ENCODE peak calls at places on chromosomes 13 and 19, in seven cellular contexts. O is NCI-H1417; J is EH; D is HT1080; F is body of pancreas; P is germinal center; Z is activated CD4-positive, alpha-beta T cell treated with anti-CD3 and anti-CD28 coated beads, Interleukin-2, amount 50 U/mL, for 24 hours. A is an unnamed sample.
A peak's percentile ranks its signal among the peaks of the same experiment; 100 is the strongest.

GRCh38 chr13:24500977-24501376 is 11.6 kb downstream of the PARP4 start:
- DNase-seq in D (peak; percentile 13), O (no peak), Z (no peak), F (no peak), P (no peak), J (peak; percentile 72), A (no peak)

GRCh38 chr19:39155114-39155700 is 29.6 kb downstream of the PAK4 start:
- DNase-seq in F (no peak), J (no peak), Z (no peak), O (no peak), P (no peak), D (no peak), A (no peak)

GRCh38 chr13:44393391-44393790 is 19.8 kb downstream of the SERP2 start:
- DNase-seq in D (no peak), J (no peak), Z (no peak), O (no peak), P (no peak), F (peak; percentile 52), A (no peak)

GRCh38 chr19:53553159-53553558 is 15.2 kb downstream of the ZNF331 start:
- DNase-seq in O (no peak), P (no peak), D (no peak), Z (no peak), F (no peak), J (no peak), A (no peak)

GRCh38 chr13:21668665-21669599 is 1.9 kb upstream of the FGF9 start:
- DNase-seq in O (peak; percentile 58), P (peak; percentile 41), Z (no peak), F (peak; percentile 25), J (peak; percentile 34), D (no peak), A (no peak)

GRCh38 chr19:54041969-54042606 is 21.6 kb downstream of the VSTM1 start:
- DNase-seq in O (no peak), P (no peak), D (peak; percentile 28), F (no peak), Z (no peak), J (no peak), A (no peak)

GRCh38 chr19:46958542-46958941 is 61.1 kb upstream of the NPAS1 start:
- DNase-seq in P (no peak), F (no peak), O (no peak), Z (no peak), J (peak; percentile 88), D (no peak), A (no peak)

GRCh38 chr19:328025-328505 is 16.5 kb downstream of the MIER2 start:
- DNase-seq in F (no peak), Z (no peak), D (no peak), J (no peak), O (no peak), P (no peak), A (no peak)

GRCh38 chr19:50465000-50465399 is 11.3 kb upstream of the EMC10 start:
- DNase-seq in J (no peak), P (no peak), Z (no peak), O (no peak), F (no peak), D (no peak), A (no peak)

GRCh38 chr13:30898721-30899188 is 7.3 kb upstream of the MEDAG start:
- DNase-seq in F (no peak), J (peak; percentile 96), Z (no peak), O (no peak), P (no peak), D (peak; percentile 84), A (peak; percentile 17)

GRCh38 chr19:771332-771785 is 20.4 kb downstream of the MISP start:
- DNase-seq in D (peak; percentile 42), F (no peak), O (no peak), Z (no peak), J (peak; percentile 64), P (peak; percentile 53), A (no peak)

GRCh38 chr19:36436531-36436930 is 18.1 kb upstream of the ZFP82 start:
- DNase-seq in Z (no peak), F (no peak), O (no peak), P (peak; percentile 51), D (no peak), J (no peak), A (no peak)

GRCh38 chr19:9296336-9296735 is 13.3 kb downstream of the ZNF699 start:
- DNase-seq in J (peak; percentile 8), O (no peak), D (no peak), Z (no peak), P (no peak), F (no peak), A (no peak)

GRCh38 chr13:96651598-96651997 is 342.7 kb downstream of the OXGR1 start:
- DNase-seq in D (no peak), J (no peak), Z (no peak), F (no peak), O (no peak), P (no peak), A (no peak)

GRCh38 chr19:23957660-23958281 is 43.1 kb downstream of the ZNF726 start:
- DNase-seq in J (peak; percentile 86), Z (no peak), D (peak; percentile 74), F (no peak), O (no peak), P (no peak), A (no peak)

GRCh38 chr19:45016388-45017314 is 15.4 kb downstream of the RELB start:
- DNase-seq in F (peak; percentile 66), Z (peak; percentile 24), O (peak; percentile 58), P (peak; percentile 81), D (peak; percentile 82), J (peak; percentile 87), A (peak; percentile 51)

GRCh38 chr19:58357798-58358145 is 4.5 kb upstream of the A1BG start:
- DNase-seq in Z (no peak), J (no peak), F (no peak), O (no peak), P (no peak), D (no peak), A (no peak)

GRCh38 chr19:52226652-52227051 is 36.8 kb downstream of the PPP2R1A start:
- DNase-seq in D (no peak), Z (no peak), O (no peak), P (no peak), J (no peak), F (no peak), A (peak; percentile 24)

GRCh38 chr19:47520839-47521238 is 6.0 kb upstream of the NAPA start:
- DNase-seq in D (no peak), Z (no peak), O (no peak), P (no peak), F (no peak), J (no peak), A (no peak)

GRCh38 chr19:51181913-51182419 is 39.9 kb downstream of the SIGLEC7 start:
- DNase-seq in J (no peak), P (no peak), O (no peak), Z (no peak), D (peak; percentile 48), F (no peak), A (peak; percentile 25)

GRCh38 chr19:51091126-51091525 is 8.4 kb upstream of the KLK14 start:
- DNase-seq in Z (no peak), F (no peak), O (no peak), D (no peak), J (no peak), P (no peak), A (no peak)

GRCh38 chr13:94494021-94494420 is 14.5 kb upstream of the DCT start:
- DNase-seq in F (no peak), D (no peak), O (no peak), P (no peak), Z (no peak), J (no peak), A (no peak)

GRCh38 chr19:48962029-48962848 is 2.9 kb upstream of the FTL start:
- DNase-seq in O (no peak), Z (no peak), F (peak; percentile 51), D (peak; percentile 72), P (peak; percentile 75), J (peak; percentile 54), A (no peak)

GRCh38 chr13:109224033-109224432 is 562.4 kb downstream of the IRS2 start:
- DNase-seq in J (no peak), O (no peak), F (no peak), P (no peak), Z (no peak), D (no peak), A (no peak)

GRCh38 chr19:21022996-21023395 is 2.5 kb downstream of the ZNF430 start:
- DNase-seq in P (no peak), J (peak; percentile 37), Z (no peak), O (no peak), F (no peak), D (no peak), A (no peak)

GRCh38 chr13:30371649-30372265 is 50.5 kb upstream of the UBE2L5 start:
- DNase-seq in P (peak; percentile 84), O (peak; percentile 70), Z (no peak), D (peak; percentile 62), F (peak; percentile 61), J (peak; percentile 68), A (no peak)

GRCh38 chr13:44259045-44260042 is 114.3 kb upstream of the SERP2 start:
- DNase-seq in J (peak; percentile 53), Z (peak; percentile 41), F (peak; percentile 54), D (peak; percentile 87), O (no peak), P (peak; percentile 78), A (peak; percentile 26)

GRCh38 chr13:34816543-34816942 is 125.5 kb upstream of the NBEA start:
- DNase-seq in Z (no peak), F (no peak), J (peak; percentile 66), O (no peak), D (no peak), P (no peak), A (no peak)

GRCh38 chr13:82713681-82714405 is 1168.4 kb downstream of the SLITRK1 start:
- DNase-seq in J (peak; percentile 79), P (no peak), O (no peak), D (peak; percentile 43), F (no peak), Z (no peak), A (no peak)

GRCh38 chr13:45500492-45501174 is 35.9 kb downstream of the COG3 start:
- DNase-seq in O (no peak), Z (no peak), F (no peak), J (peak; percentile 91), D (peak; percentile 99), P (no peak), A (no peak)

GRCh38 chr13:104592545-104593250 is 1526.5 kb upstream of the SLC10A2 start:
- DNase-seq in J (no peak), F (no peak), D (no peak), Z (no peak), P (no peak), O (no peak), A (no peak)

GRCh38 chr13:50594276-50594970 is 249.1 kb downstream of the DLEU7 start:
- DNase-seq in D (no peak), O (peak; percentile 61), F (no peak), P (peak; percentile 55), J (no peak), Z (no peak), A (peak; percentile 14)

GRCh38 chr13:24261566-24261965 is 47.8 kb upstream of the C1QTNF9 start:
- DNase-seq in P (no peak), D (no peak), J (no peak), Z (no peak), F (no peak), O (no peak), A (no peak)

GRCh38 chr13:42991892-42992584 is at the start of gene EPSTI1:
- DNase-seq in O (peak; percentile 22), J (peak; percentile 82), P (peak; percentile 72), Z (peak; percentile 52), F (peak; percentile 53), D (no peak), A (peak; percentile 41)

GRCh38 chr13:43815204-43815603 is 28.4 kb upstream of the ENOX1 start:
- DNase-seq in F (no peak), D (peak; percentile 70), O (no peak), Z (no peak), P (no peak), J (peak; percentile 97), A (no peak)

GRCh38 chr13:42561752-42562467 is 12.0 kb upstream of the TNFSF11 start:
- DNase-seq in D (peak; percentile 47), O (no peak), P (no peak), J (no peak), Z (no peak), F (no peak), A (no peak)

GRCh38 chr19:44254496-44254895 is 5.2 kb upstream of the ZNF233 start:
- DNase-seq in D (no peak), Z (no peak), P (no peak), O (no peak), F (no peak), J (no peak), A (no peak)

GRCh38 chr13:108281941-108282340 is 12.4 kb downstream of the TNFSF13B start:
- DNase-seq in O (no peak), D (no peak), P (no peak), J (no peak), F (no peak), Z (no peak), A (no peak)

A was measured in stimulated activated CD8-positive, alpha-beta memory T cell treated with anti-CD3 and anti-CD28 coated beads, Interleukin-7, amount 100 ng/mL, for 48 hours.